ENCODE peak calls at places on chromosomes 13 and 19, in seven cellular contexts. One of them, this sample, is unnamed.

GRCh38 chr19:10861118-10861651 is 10.2 kb upstream of the CARM1 start:
- DNase-seq in Peyer's patch: no peak
- DNase-seq in brain microvascular endothelial cell: peak
- DNase-seq in esophagus muscularis mucosa: no peak
- DNase-seq in HCT116: peak
- DNase-seq in astrocyte of the spinal cord: no peak
- DNase-seq in keratinocyte: no peak
- DNase-seq in this sample: no peak

GRCh38 chr19:14674764-14675163 is at the start of gene ADGRE3:
- DNase-seq in HCT116: no peak
- DNase-seq in astrocyte of the spinal cord: no peak
- DNase-seq in Peyer's patch: no peak
- DNase-seq in keratinocyte: no peak
- DNase-seq in esophagus muscularis mucosa: no peak
- DNase-seq in brain microvascular endothelial cell: no peak
- DNase-seq in this sample: no peak

GRCh38 chr19:41307954-41308449 is 2.0 kb upstream of the CCDC97 start:
- DNase-seq in brain microvascular endothelial cell: no peak
- DNase-seq in Peyer's patch: no peak
- DNase-seq in keratinocyte: no peak
- DNase-seq in astrocyte of the spinal cord: no peak
- DNase-seq in HCT116: no peak
- DNase-seq in esophagus muscularis mucosa: no peak
- DNase-seq in this sample: no peak

GRCh38 chr13:32600891-32601290 is 14.6 kb downstream of the PDS5B start:
- DNase-seq in HCT116: no peak
- DNase-seq in Peyer's patch: no peak
- DNase-seq in astrocyte of the spinal cord: no peak
- DNase-seq in esophagus muscularis mucosa: no peak
- DNase-seq in brain microvascular endothelial cell: no peak
- DNase-seq in keratinocyte: no peak
- DNase-seq in this sample: no peak

GRCh38 chr13:33366469-33367062 is 81.0 kb upstream of the STARD13 start:
- DNase-seq in HCT116: no peak
- DNase-seq in Peyer's patch: no peak
- DNase-seq in esophagus muscularis mucosa: no peak
- DNase-seq in keratinocyte: no peak
- DNase-seq in brain microvascular endothelial cell: no peak
- DNase-seq in astrocyte of the spinal cord: no peak
- DNase-seq in this sample: no peak

GRCh38 chr13:53013113-53013512 is 15.5 kb upstream of the OLFM4 start:
- DNase-seq in esophagus muscularis mucosa: no peak
- DNase-seq in brain microvascular endothelial cell: no peak
- DNase-seq in Peyer's patch: no peak
- DNase-seq in astrocyte of the spinal cord: no peak
- DNase-seq in HCT116: no peak
- DNase-seq in keratinocyte: no peak
- DNase-seq in this sample: no peak

GRCh38 chr19:39246951-39247669 is 1.5 kb downstream of the IFNL4 start:
- DNase-seq in keratinocyte: no peak
- DNase-seq in esophagus muscularis mucosa: no peak
- DNase-seq in HCT116: no peak
- DNase-seq in brain microvascular endothelial cell: no peak
- DNase-seq in Peyer's patch: peak
- DNase-seq in astrocyte of the spinal cord: no peak
- DNase-seq in this sample: no peak

GRCh38 chr19:41734156-41734555 is 21.2 kb upstream of the CEACAM6 start:
- DNase-seq in Peyer's patch: no peak
- DNase-seq in brain microvascular endothelial cell: no peak
- DNase-seq in esophagus muscularis mucosa: no peak
- DNase-seq in HCT116: no peak
- DNase-seq in keratinocyte: no peak
- DNase-seq in astrocyte of the spinal cord: no peak
- DNase-seq in this sample: no peak

GRCh38 chr19:5281588-5281987 is 59.0 kb downstream of the PTPRS start:
- DNase-seq in keratinocyte: no peak
- DNase-seq in brain microvascular endothelial cell: no peak
- DNase-seq in Peyer's patch: no peak
- DNase-seq in astrocyte of the spinal cord: no peak
- DNase-seq in esophagus muscularis mucosa: peak
- DNase-seq in HCT116: no peak
- DNase-seq in this sample: no peak

GRCh38 chr13:99360696-99361095 is 53.5 kb upstream of the GPR183 start:
- DNase-seq in HCT116: no peak
- DNase-seq in astrocyte of the spinal cord: no peak
- DNase-seq in keratinocyte: no peak
- DNase-seq in esophagus muscularis mucosa: no peak
- DNase-seq in Peyer's patch: no peak
- DNase-seq in brain microvascular endothelial cell: no peak
- DNase-seq in this sample: no peak

GRCh38 chr13:101579291-101579802 is 126.9 kb downstream of the ITGBL1 start:
- DNase-seq in keratinocyte: no peak
- DNase-seq in brain microvascular endothelial cell: peak
- DNase-seq in astrocyte of the spinal cord: peak
- DNase-seq in HCT116: no peak
- DNase-seq in esophagus muscularis mucosa: no peak
- DNase-seq in Peyer's patch: no peak
- DNase-seq in this sample: no peak

GRCh38 chr19:56294557-56294956 is 20.1 kb downstream of the ZSCAN5A start:
- DNase-seq in HCT116: no peak
- DNase-seq in esophagus muscularis mucosa: no peak
- DNase-seq in keratinocyte: peak
- DNase-seq in brain microvascular endothelial cell: peak
- DNase-seq in Peyer's patch: no peak
- DNase-seq in astrocyte of the spinal cord: peak
- DNase-seq in this sample: no peak

GRCh38 chr19:14197882-14198281 is 8.1 kb downstream of the ADGRL1 start:
- DNase-seq in Peyer's patch: no peak
- DNase-seq in brain microvascular endothelial cell: no peak
- DNase-seq in esophagus muscularis mucosa: no peak
- DNase-seq in astrocyte of the spinal cord: no peak
- DNase-seq in keratinocyte: no peak
- DNase-seq in HCT116: no peak
- DNase-seq in this sample: no peak

GRCh38 chr19:17968376-17968775 is 1.5 kb downstream of the KCNN1 start:
- DNase-seq in esophagus muscularis mucosa: no peak
- DNase-seq in Peyer's patch: no peak
- DNase-seq in astrocyte of the spinal cord: no peak
- DNase-seq in HCT116: no peak
- DNase-seq in keratinocyte: no peak
- DNase-seq in brain microvascular endothelial cell: no peak
- DNase-seq in this sample: no peak

GRCh38 chr19:10503002-10503789 is at the start of gene KEAP1:
- DNase-seq in HCT116: no peak
- DNase-seq in astrocyte of the spinal cord: peak
- DNase-seq in keratinocyte: no peak
- DNase-seq in esophagus muscularis mucosa: no peak
- DNase-seq in brain microvascular endothelial cell: no peak
- DNase-seq in Peyer's patch: peak
- DNase-seq in this sample: no peak

GRCh38 chr13:94178625-94179244 is 300.7 kb downstream of the DCT start:
- DNase-seq in HCT116: no peak
- DNase-seq in esophagus muscularis mucosa: no peak
- DNase-seq in brain microvascular endothelial cell: no peak
- DNase-seq in astrocyte of the spinal cord: no peak
- DNase-seq in keratinocyte: no peak
- DNase-seq in Peyer's patch: no peak
- DNase-seq in this sample: no peak

GRCh38 chr13:21684576-21684975 is 13.7 kb downstream of the FGF9 start:
- DNase-seq in esophagus muscularis mucosa: no peak
- DNase-seq in Peyer's patch: no peak
- DNase-seq in brain microvascular endothelial cell: no peak
- DNase-seq in keratinocyte: no peak
- DNase-seq in astrocyte of the spinal cord: no peak
- DNase-seq in HCT116: no peak
- DNase-seq in this sample: no peak

GRCh38 chr13:66888698-66889097 is 341.4 kb downstream of the PCDH9 start:
- DNase-seq in brain microvascular endothelial cell: no peak
- DNase-seq in esophagus muscularis mucosa: no peak
- DNase-seq in astrocyte of the spinal cord: no peak
- DNase-seq in keratinocyte: no peak
- DNase-seq in HCT116: no peak
- DNase-seq in Peyer's patch: no peak
- DNase-seq in this sample: no peak

GRCh38 chr19:17441241-17442135 is 7.0 kb downstream of the TMEM221 start:
- DNase-seq in Peyer's patch: no peak
- DNase-seq in keratinocyte: no peak
- DNase-seq in brain microvascular endothelial cell: no peak
- DNase-seq in HCT116: no peak
- DNase-seq in astrocyte of the spinal cord: peak
- DNase-seq in esophagus muscularis mucosa: no peak
- DNase-seq in this sample: no peak

GRCh38 chr19:45615795-45616708 is 14.0 kb upstream of the GPR4 start:
- DNase-seq in esophagus muscularis mucosa: peak
- DNase-seq in keratinocyte: peak
- DNase-seq in Peyer's patch: peak
- DNase-seq in brain microvascular endothelial cell: peak
- DNase-seq in astrocyte of the spinal cord: peak
- DNase-seq in HCT116: peak
- DNase-seq in this sample: peak

GRCh38 chr13:67408823-67409222 is 178.7 kb upstream of the PCDH9 start:
- DNase-seq in Peyer's patch: no peak
- DNase-seq in brain microvascular endothelial cell: no peak
- DNase-seq in astrocyte of the spinal cord: peak
- DNase-seq in esophagus muscularis mucosa: no peak
- DNase-seq in keratinocyte: no peak
- DNase-seq in HCT116: no peak
- DNase-seq in this sample: peak

DNA sequence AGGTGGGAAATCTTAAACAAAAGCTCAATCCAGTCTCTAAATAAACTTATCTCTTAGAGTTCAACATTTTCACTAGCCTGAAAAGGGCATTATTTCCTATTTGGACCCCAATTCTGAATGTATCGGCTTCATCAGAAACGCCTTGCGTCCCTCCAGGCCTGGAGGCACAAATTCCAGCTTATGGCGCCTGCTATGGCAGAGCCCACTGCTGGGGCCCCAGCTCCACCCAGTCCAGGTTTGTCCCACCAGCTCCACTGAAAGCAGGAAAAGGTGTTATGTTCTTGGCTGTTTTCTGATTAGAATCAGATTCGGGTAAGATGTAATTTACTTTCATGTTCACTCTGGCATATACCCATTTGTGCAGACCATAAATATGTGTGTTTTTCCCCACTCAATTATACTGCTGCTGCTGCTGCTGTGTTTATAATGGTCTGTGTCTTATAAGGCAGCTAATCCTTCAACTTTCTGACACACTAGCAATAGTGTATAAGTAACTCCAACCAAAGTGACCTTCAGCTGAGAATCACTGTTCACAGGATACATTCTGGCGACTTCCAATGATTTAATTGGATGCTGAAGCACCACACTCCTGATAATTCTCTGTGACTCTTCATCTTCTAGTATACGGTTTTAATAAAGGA is 6.4 kb downstream of the IRS2 start:
- DNase-seq in astrocyte of the spinal cord: peak
- DNase-seq in esophagus muscularis mucosa: peak
- DNase-seq in keratinocyte: no peak
- DNase-seq in HCT116: no peak
- DNase-seq in Peyer's patch: no peak
- DNase-seq in brain microvascular endothelial cell: no peak
- DNase-seq in this sample: no peak
- H3K4me3 ChIP-seq in astrocyte of the spinal cord: peak
- H3K4me3 ChIP-seq in esophagus muscularis mucosa: peak
- H3K4me3 ChIP-seq in keratinocyte: no peak
- H3K4me3 ChIP-seq in HCT116: no peak
- H3K4me3 ChIP-seq in Peyer's patch: peak
- H3K4me3 ChIP-seq in brain microvascular endothelial cell: peak
- H3K4me3 ChIP-seq in this sample: peak

GRCh38 chr13:75803982-75804381 is 167.9 kb downstream of the LMO7 start:
- DNase-seq in HCT116: no peak
- DNase-seq in Peyer's patch: no peak
- DNase-seq in brain microvascular endothelial cell: no peak
- DNase-seq in esophagus muscularis mucosa: no peak
- DNase-seq in astrocyte of the spinal cord: no peak
- DNase-seq in keratinocyte: no peak
- DNase-seq in this sample: no peak
- H3K4me3 ChIP-seq in HCT116: no peak
- H3K4me3 ChIP-seq in Peyer's patch: no peak
- H3K4me3 ChIP-seq in brain microvascular endothelial cell: no peak
- H3K4me3 ChIP-seq in esophagus muscularis mucosa: no peak
- H3K4me3 ChIP-seq in astrocyte of the spinal cord: no peak
- H3K4me3 ChIP-seq in keratinocyte: no peak
- H3K4me3 ChIP-seq in this sample: no peak

GRCh38 chr13:112966776-112967175 is 2.2 kb upstream of the MCF2L start:
- DNase-seq in HCT116: no peak
- DNase-seq in astrocyte of the spinal cord: no peak
- DNase-seq in keratinocyte: no peak
- DNase-seq in esophagus muscularis mucosa: no peak
- DNase-seq in Peyer's patch: no peak
- DNase-seq in brain microvascular endothelial cell: no peak
- DNase-seq in this sample: no peak

GRCh38 chr13:112965573-112966115 is 3.4 kb upstream of the MCF2L start:
- DNase-seq in Peyer's patch: no peak
- DNase-seq in keratinocyte: no peak
- DNase-seq in astrocyte of the spinal cord: no peak
- DNase-seq in esophagus muscularis mucosa: no peak
- DNase-seq in HCT116: no peak
- DNase-seq in brain microvascular endothelial cell: no peak
- DNase-seq in this sample: no peak

GRCh38 chr13:112963641-112964040 is 5.4 kb upstream of the MCF2L start:
- DNase-seq in astrocyte of the spinal cord: no peak
- DNase-seq in Peyer's patch: no peak
- DNase-seq in keratinocyte: no peak
- DNase-seq in brain microvascular endothelial cell: no peak
- DNase-seq in HCT116: no peak
- DNase-seq in esophagus muscularis mucosa: no peak
- DNase-seq in this sample: no peak

GRCh38 chr13:112962911-112963625 is 5.9 kb upstream of the MCF2L start:
- DNase-seq in keratinocyte: no peak
- DNase-seq in astrocyte of the spinal cord: no peak
- DNase-seq in esophagus muscularis mucosa: no peak
- DNase-seq in HCT116: no peak
- DNase-seq in Peyer's patch: no peak
- DNase-seq in brain microvascular endothelial cell: no peak
- DNase-seq in this sample: no peak

DNA sequence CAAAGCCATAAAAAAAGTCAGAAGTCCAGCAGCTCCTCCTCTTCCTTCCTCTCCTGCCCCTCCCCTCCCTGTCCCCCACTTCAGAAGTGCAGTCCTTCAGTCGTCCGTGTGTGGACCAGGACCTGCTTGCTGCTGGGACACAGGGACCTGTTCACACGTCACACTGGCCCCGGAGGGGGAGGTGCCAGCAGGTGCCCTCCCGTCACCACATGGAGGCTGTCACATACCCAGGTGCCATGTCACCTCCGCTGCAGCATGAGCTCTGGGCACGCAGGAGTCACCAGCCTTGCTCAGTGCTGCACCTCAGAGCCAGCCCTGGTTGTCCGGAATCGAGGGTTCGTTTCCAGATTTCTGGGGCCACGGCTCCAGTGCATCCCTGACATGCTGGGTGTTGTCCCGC is 3.9 kb upstream of the MCF2L start:
- DNase-seq in keratinocyte: no peak
- DNase-seq in astrocyte of the spinal cord: no peak
- DNase-seq in Peyer's patch: no peak
- DNase-seq in brain microvascular endothelial cell: no peak
- DNase-seq in HCT116: no peak
- DNase-seq in esophagus muscularis mucosa: no peak
- DNase-seq in this sample: no peak
- H3K4me3 ChIP-seq in keratinocyte: no peak
- H3K4me3 ChIP-seq in astrocyte of the spinal cord: no peak
- H3K4me3 ChIP-seq in Peyer's patch: no peak
- H3K4me3 ChIP-seq in brain microvascular endothelial cell: no peak
- H3K4me3 ChIP-seq in HCT116: no peak
- H3K4me3 ChIP-seq in esophagus muscularis mucosa: no peak
- H3K4me3 ChIP-seq in this sample: no peak

GRCh38 chr13:46101002-46101401 is 3.8 kb downstream of the CPB2 start:
- DNase-seq in HCT116: no peak
- DNase-seq in brain microvascular endothelial cell: no peak
- DNase-seq in esophagus muscularis mucosa: no peak
- DNase-seq in Peyer's patch: no peak
- DNase-seq in keratinocyte: no peak
- DNase-seq in astrocyte of the spinal cord: no peak
- DNase-seq in this sample: no peak
- H3K4me3 ChIP-seq in HCT116: no peak
- H3K4me3 ChIP-seq in brain microvascular endothelial cell: no peak
- H3K4me3 ChIP-seq in esophagus muscularis mucosa: no peak
- H3K4me3 ChIP-seq in Peyer's patch: no peak
- H3K4me3 ChIP-seq in keratinocyte: no peak
- H3K4me3 ChIP-seq in astrocyte of the spinal cord: no peak
- H3K4me3 ChIP-seq in this sample: no peak